ENCODE peak calls at places on chromosomes 6 and 20, in five cellular contexts. T is GM23338, Z is WTC11, O is MM.1S, Y is fibroblast of pulmonary artery. V is an unnamed sample.

GRCh38 chr20:25205277-25206062 is 10.0 kb downstream of the ENTPD6 start:
- DNase-seq in T (no peak), Z (no peak), O (no peak), Y (no peak), V (no peak)

GRCh38 chr6:139109558-139109957 is 25.3 kb upstream of the HECA start:
- DNase-seq in T (peak), Z (peak), O (no peak), Y (peak), V (peak)

GRCh38 chr20:32440069-32440757 is 82.1 kb downstream of the ASXL1 start:
- DNase-seq in T (no peak), Z (no peak), O (no peak), Y (no peak), V (no peak)

GRCh38 chr6:40891131-40891530 is 147.9 kb downstream of the UNC5CL start:
- DNase-seq in T (no peak), Z (no peak), O (no peak), Y (no peak), V (no peak)

GRCh38 chr6:4320860-4321259 is 185.5 kb upstream of the ECI2 start:
- DNase-seq in T (no peak), Z (no peak), O (no peak), Y (peak), V (no peak)

GRCh38 chr20:31543966-31544598 is 29.8 kb downstream of the HM13 start:
- DNase-seq in T (no peak), Z (no peak), O (no peak), Y (peak), V (no peak)

GRCh38 chr6:125611573-125612399 is 137.6 kb upstream of the HEY2 start:
- DNase-seq in T (peak), Z (peak), O (no peak), Y (peak), V (no peak)

GRCh38 chr20:3209946-3210317 is 634 bp downstream of the ITPA start:
- DNase-seq in T (no peak), Z (no peak), O (no peak), Y (no peak), V (no peak)

GRCh38 chr20:14848806-14849205 is 511.4 kb upstream of the FLRT3 start:
- DNase-seq in T (no peak), Z (no peak), O (no peak), Y (no peak), V (no peak)

GRCh38 chr6:168045141-168045691 is 33.8 kb downstream of the FRMD1 start:
- DNase-seq in T (no peak), Z (no peak), O (no peak), Y (no peak), V (no peak)

GRCh38 chr20:17969276-17969883 is 562 bp downstream of the MGME1 start:
- DNase-seq in T (peak), Z (no peak), O (peak), Y (peak), V (no peak)

GRCh38 chr6:156662025-156662445 is 115.1 kb upstream of the ARID1B start:
- DNase-seq in T (peak), Z (peak), O (no peak), Y (no peak), V (no peak)

GRCh38 chr20:41726727-41727126 is 108.5 kb upstream of the CHD6 start:
- DNase-seq in T (no peak), Z (no peak), O (no peak), Y (no peak), V (no peak)

GRCh38 chr6:53811082-53811481 is 16.3 kb downstream of the LRRC1 start:
- DNase-seq in T (no peak), Z (no peak), O (peak), Y (no peak), V (no peak)

GRCh38 chr6:17470953-17471335 is 77.5 kb downstream of the CAP2 start:
- DNase-seq in T (no peak), Z (no peak), O (no peak), Y (peak), V (no peak)

GRCh38 chr20:33859157-33859695 is 48.1 kb downstream of the CHMP4B start:
- DNase-seq in T (no peak), Z (no peak), O (peak), Y (peak), V (no peak)

GRCh38 chr20:61965606-61966491 is 99.8 kb downstream of the TAF4 start:
- DNase-seq in T (peak), Z (peak), O (no peak), Y (no peak), V (no peak)

GRCh38 chr6:90144396-90144795 is 152.2 kb downstream of the BACH2 start:
- DNase-seq in T (no peak), Z (no peak), O (peak), Y (no peak), V (no peak)

GRCh38 chr6:70398783-70399730 is 14.3 kb upstream of the FAM135A start:
- DNase-seq in T (no peak), Z (no peak), O (no peak), Y (peak), V (no peak)

GRCh38 chr6:140183881-140184280 is 809.4 kb upstream of the CITED2 start:
- DNase-seq in T (no peak), Z (no peak), O (no peak), Y (no peak), V (no peak)

GRCh38 chr6:16649895-16650294 is 111.4 kb downstream of the ATXN1 start:
- DNase-seq in T (no peak), Z (no peak), O (no peak), Y (no peak), V (no peak)

GRCh38 chr6:151681426-151682059 is 125.9 kb upstream of the ESR1 start:
- DNase-seq in T (no peak), Z (no peak), O (peak), Y (peak), V (no peak)

GRCh38 chr6:142395768-142396231 is 94.0 kb downstream of the ADGRG6 start:
- DNase-seq in T (no peak), Z (no peak), O (peak), Y (peak), V (no peak)

GRCh38 chr20:44370639-44371218 is 15.2 kb downstream of the HNF4A start:
- DNase-seq in T (no peak), Z (no peak), O (no peak), Y (no peak), V (no peak)

GRCh38 chr6:39861663-39862062 is 69.5 kb downstream of the DAAM2 start:
- DNase-seq in T (peak), Z (no peak), O (no peak), Y (no peak), V (no peak)

GRCh38 chr6:27795697-27796494 is 116.3 kb downstream of the OR2B2 start:
- DNase-seq in T (peak), Z (no peak), O (peak), Y (peak), V (no peak)

GRCh38 chr20:38434310-38434741 is 802 bp downstream of the SNHG17 start:
- DNase-seq in T (peak), Z (no peak), O (peak), Y (peak), V (peak)

GRCh38 chr6:4371207-4371921 is 236.0 kb upstream of the ECI2 start:
- DNase-seq in T (no peak), Z (no peak), O (no peak), Y (peak), V (no peak)

GRCh38 chr20:57919059-57919458 is 209.2 kb upstream of the PMEPA1 start:
- DNase-seq in T (no peak), Z (no peak), O (no peak), Y (no peak), V (no peak)

GRCh38 chr6:163941471-163941980 is 527.0 kb downstream of the QKI start:
- DNase-seq in T (no peak), Z (no peak), O (no peak), Y (no peak), V (peak)

GRCh38 chr20:313948-314347 is 11.4 kb upstream of the SOX12 start:
- DNase-seq in T (no peak), Z (no peak), O (no peak), Y (peak), V (no peak)

DNA sequence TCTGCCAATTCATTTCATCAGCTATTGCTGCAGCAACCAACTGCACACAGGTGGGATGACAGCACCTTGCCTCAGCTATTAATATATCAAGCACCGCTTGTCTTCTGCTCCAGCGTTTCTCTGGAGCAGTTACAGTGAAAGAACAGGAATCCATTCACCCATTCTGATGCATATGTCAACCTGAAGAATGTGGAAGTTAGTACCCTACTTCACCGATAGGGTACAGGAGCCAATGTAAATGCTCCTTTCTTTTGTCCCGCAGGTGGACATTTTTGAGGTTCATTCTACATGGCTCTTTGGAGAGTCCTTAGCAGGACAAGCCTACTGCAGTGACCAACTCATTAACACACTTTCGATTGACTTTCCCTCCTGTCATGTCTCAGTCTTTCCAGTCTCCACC is 139.9 kb upstream of the PRND start:
- DNase-seq in T (peak), Z (no peak), O (no peak), Y (no peak), V (no peak)
- TF ChIP-seq CTCF in T (peak), Z (peak), O (no peak), Y (no peak), V (peak)

DNA sequence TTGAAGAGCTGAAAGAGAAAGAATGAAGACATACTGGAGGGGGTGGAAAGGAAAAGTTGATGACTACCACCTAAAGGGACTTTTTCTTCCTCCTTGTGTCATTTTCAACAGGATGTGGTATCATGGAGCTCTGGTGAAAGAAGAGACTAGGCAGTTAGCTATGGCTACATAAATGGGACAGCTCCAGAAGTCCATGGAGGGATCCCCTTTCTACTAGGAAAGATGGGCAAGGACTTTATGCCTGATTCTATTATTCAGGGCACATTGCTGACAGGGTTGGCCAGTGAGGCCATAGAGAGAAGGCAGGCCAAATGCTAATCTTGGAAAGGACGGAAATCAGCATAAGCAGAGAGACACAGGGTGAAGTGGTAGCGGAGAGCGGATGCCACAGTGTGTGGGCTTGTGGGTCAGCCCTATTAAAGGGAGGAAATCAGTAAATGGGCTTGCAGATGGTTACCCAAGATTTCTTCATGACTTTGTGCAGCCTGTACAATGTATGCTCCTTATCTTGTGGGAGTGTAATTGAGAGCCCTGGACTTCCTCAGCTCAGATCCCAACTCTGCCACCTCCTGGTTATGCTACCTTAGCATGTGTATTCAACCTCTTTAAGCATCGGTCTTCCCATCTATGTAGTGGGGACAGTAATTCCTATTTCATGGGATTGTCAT is 77.4 kb upstream of the TMEM170B start:
- DNase-seq in T (no peak), Z (no peak), O (peak), Y (peak), V (no peak)
- TF ChIP-seq CTCF in T (no peak), Z (no peak), O (peak), Y (peak), V (no peak)

GRCh38 chr6:63813531-63813930 is 177.9 kb downstream of the PHF3 start:
- DNase-seq in T (no peak), Z (no peak), O (no peak), Y (no peak), V (no peak)
- TF ChIP-seq CTCF in T (peak), Z (no peak), O (peak), Y (peak), V (no peak)

GRCh38 chr20:46592580-46593362 is 42.3 kb upstream of the OCSTAMP start:
- DNase-seq in T (peak), Z (peak), O (no peak), Y (no peak), V (no peak)
- TF ChIP-seq CTCF in T (peak), Z (no peak), O (peak), Y (no peak), V (no peak)

DNA sequence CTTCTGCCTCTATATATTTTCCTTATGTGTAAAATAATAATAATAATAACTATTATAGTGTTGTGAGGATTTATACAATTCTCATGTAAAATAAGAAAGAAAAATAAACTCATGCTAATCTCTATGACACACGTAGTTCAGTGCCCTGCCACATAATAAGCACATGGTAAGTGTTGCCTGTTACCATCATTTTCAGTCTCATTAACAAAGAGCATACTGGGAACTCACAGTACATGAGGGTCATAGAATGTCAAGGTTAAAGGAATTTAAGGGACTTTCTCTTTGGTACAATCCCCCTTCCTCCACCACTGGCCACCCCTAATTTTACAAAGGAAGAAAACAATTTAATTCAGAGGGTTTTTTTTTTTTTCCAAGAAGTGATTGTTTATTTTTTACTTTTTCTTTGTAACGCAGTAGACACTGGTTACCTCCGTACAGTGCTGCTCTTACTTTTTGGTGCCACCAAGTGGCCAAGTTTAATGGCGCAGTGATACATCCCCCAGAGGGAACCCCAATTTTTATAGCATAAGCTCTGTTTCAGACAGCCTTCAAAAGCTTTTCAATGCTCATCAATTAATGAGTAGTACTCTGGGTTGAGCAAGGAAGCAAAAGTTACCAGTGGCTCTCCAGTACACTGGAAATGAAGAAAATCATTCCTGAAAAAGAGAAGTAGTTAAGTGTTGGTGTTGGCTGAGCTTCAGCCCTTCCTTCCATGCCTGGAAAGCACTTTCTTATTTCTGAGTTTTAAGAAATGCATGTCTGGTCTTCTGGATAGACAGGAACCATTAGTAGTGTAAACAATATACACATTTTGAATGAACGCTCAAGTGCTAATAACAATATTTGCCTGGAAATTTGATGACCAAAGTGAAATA is 129.3 kb upstream of the SMLR1 start:
- DNase-seq in T (peak), Z (peak), O (peak), Y (peak), V (peak)
- TF ChIP-seq CTCF in T (peak), Z (peak), O (peak), Y (peak), V (peak)

GRCh38 chr6:111975501-111975900 is 78.4 kb upstream of the CCN6 start:
- DNase-seq in T (no peak), Z (no peak), O (no peak), Y (no peak), V (no peak)
- TF ChIP-seq CTCF in T (no peak), Z (no peak), O (no peak), Y (no peak), V (no peak)